ENCODE peak calls at places on chromosomes 6 and 20, in six cellular contexts. G, Y, O, J, P and Q are unnamed samples.

GRCh38 chr6:110814488-110815259 is 595 bp downstream of the CDK19 start:
- DNase-seq in O (no peak), G (peak), P (peak), Y (peak), J (peak), Q (peak)

GRCh38 chr6:14476793-14477531 is 359.4 kb downstream of the CD83 start:
- DNase-seq in G (peak), P (peak), Y (peak), O (no peak), J (peak), Q (no peak)

GRCh38 chr6:39770476-39770875 is 21.7 kb upstream of the DAAM2 start:
- DNase-seq in G (no peak), P (no peak), O (no peak), J (no peak), Y (no peak), Q (no peak)

GRCh38 chr6:12345694-12346058 is 55.5 kb downstream of the EDN1 start:
- DNase-seq in G (no peak), O (no peak), J (no peak), Y (no peak), P (no peak), Q (no peak)

GRCh38 chr6:170205126-170205525 is 85.8 kb downstream of the DLL1 start:
- DNase-seq in Y (no peak), J (no peak), G (no peak), O (no peak), P (no peak), Q (no peak)

GRCh38 chr6:161274488-161274858 is 612 bp upstream of the AGPAT4 start:
- DNase-seq in O (no peak), G (no peak), P (no peak), J (no peak), Y (no peak), Q (no peak)

GRCh38 chr6:168060521-168060931 is 18.5 kb downstream of the FRMD1 start:
- DNase-seq in O (no peak), Y (peak), P (peak), G (peak), J (peak), Q (no peak)

GRCh38 chr6:149934249-149935156 is 7.3 kb upstream of the ULBP2 start:
- DNase-seq in O (no peak), G (peak), Y (peak), P (peak), J (peak), Q (peak)

GRCh38 chr20:41050361-41051019 is 21.9 kb downstream of the TOP1 start:
- DNase-seq in J (no peak), O (no peak), Y (no peak), G (peak), P (peak), Q (no peak)

GRCh38 chr6:149473080-149474052 is 11.4 kb downstream of the ZC3H12D start:
- DNase-seq in O (no peak), Y (peak), P (no peak), J (no peak), G (peak), Q (no peak)

GRCh38 chr6:106451419-106451818 is 90.9 kb downstream of the CRYBG1 start:
- DNase-seq in J (no peak), Y (no peak), G (no peak), O (no peak), P (no peak), Q (no peak)

GRCh38 chr20:57791178-57791945 is 81.5 kb upstream of the PMEPA1 start:
- DNase-seq in O (no peak), J (no peak), Y (no peak), G (no peak), P (no peak), Q (no peak)

GRCh38 chr20:14334306-14334930 is 3.0 kb downstream of the FLRT3 start:
- DNase-seq in J (peak), O (no peak), G (peak), Y (peak), P (peak), Q (peak)

GRCh38 chr20:14333734-14334133 is 3.7 kb downstream of the FLRT3 start:
- DNase-seq in G (no peak), Y (no peak), O (no peak), J (no peak), P (no peak), Q (no peak)

GRCh38 chr20:14336667-14337066 is 745 bp downstream of the FLRT3 start:
- DNase-seq in G (peak), Y (peak), P (peak), J (no peak), O (no peak), Q (no peak)

GRCh38 chr20:14335122-14335521 is 2.3 kb downstream of the FLRT3 start:
- DNase-seq in G (no peak), J (no peak), O (no peak), Y (no peak), P (no peak), Q (no peak)

DNA sequence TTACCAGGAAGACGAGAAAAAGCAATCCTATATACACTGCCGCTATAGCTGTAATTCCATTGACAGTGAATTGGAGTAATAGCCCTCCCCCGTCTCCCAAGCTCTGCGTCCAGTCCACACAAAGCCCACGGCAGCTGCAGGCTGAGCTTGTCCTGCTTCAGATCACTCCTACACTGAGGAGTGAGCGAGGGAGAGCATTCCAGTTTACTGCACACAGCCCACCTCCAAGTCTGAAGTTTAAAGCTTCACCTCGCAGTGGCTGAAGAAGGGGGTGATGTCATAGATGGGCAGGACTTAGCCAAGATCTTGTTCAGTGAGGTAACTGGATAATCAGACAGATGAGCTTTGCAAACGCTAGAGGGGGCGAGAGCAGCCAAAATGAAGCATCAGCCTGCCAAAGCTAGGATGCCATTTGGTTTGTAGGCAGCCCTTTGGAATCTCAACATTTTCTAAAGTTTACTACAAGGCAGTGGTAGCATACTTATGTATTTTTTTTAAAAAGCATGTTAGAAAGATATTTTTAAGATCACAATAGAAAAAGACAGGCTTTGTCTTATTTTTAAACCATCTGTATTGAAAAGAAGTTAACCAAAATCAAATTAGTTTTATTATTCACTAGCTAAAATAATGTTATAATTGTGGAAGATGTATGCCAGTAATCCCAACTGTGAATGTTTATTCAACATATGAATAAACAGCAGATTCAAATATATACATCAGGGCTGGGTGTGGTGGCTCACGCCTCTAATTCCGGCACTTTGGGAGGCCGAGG is at the start of gene FLRT3:
- DNase-seq in Y (peak), J (peak), O (no peak), G (peak), P (peak), Q (peak)
- H3K27ac ChIP-seq in Y (peak), J (peak), O (no peak), G (peak), P (peak), Q (peak)

DNA sequence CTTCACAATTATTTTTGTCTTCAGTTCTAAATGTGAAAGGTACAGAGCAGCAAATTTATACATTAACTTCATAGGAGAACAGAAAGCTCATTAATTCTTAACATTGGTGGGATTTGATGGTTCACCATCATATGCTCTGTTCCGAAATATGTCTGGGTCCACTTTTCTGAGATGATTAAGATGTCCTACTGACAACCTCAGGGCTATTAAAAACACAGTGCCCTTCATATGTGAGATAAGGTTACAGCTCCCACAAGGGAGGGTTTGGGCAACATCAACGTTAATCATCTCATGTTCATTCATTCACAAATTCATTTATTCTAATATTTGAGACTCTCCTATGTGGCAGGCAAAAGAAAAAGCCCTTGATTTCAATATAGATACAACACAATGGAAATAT is 91.2 kb downstream of the ELOVL5 start:
- DNase-seq in G (no peak), J (no peak), P (no peak), O (no peak), Y (no peak), Q (no peak)
- H3K27ac ChIP-seq in G (peak), J (no peak), P (no peak), O (no peak), Y (no peak), Q (no peak)

GRCh38 chr6:107657373-107657754 is 166.7 kb downstream of the SCML4 start:
- DNase-seq in Y (no peak), J (no peak), P (no peak), G (no peak), O (no peak), Q (no peak)
- H3K27ac ChIP-seq in Y (no peak), J (no peak), P (peak), G (no peak), O (no peak), Q (no peak)

GRCh38 chr20:7937328-7937727 is 2.9 kb downstream of the HAO1 start:
- DNase-seq in J (no peak), O (no peak), G (no peak), Y (no peak), P (no peak), Q (no peak)

GRCh38 chr20:7940341-7940740 is at the start of gene HAO1:
- DNase-seq in G (no peak), Y (no peak), J (no peak), P (no peak), O (no peak), Q (no peak)

GRCh38 chr20:7936735-7937078 is 3.6 kb downstream of the HAO1 start:
- DNase-seq in Y (no peak), G (no peak), P (no peak), J (no peak), O (no peak), Q (no peak)

GRCh38 chr20:7939663-7940062 is 595 bp downstream of the HAO1 start:
- DNase-seq in P (no peak), Y (no peak), J (no peak), G (no peak), O (no peak), Q (no peak)

DNA sequence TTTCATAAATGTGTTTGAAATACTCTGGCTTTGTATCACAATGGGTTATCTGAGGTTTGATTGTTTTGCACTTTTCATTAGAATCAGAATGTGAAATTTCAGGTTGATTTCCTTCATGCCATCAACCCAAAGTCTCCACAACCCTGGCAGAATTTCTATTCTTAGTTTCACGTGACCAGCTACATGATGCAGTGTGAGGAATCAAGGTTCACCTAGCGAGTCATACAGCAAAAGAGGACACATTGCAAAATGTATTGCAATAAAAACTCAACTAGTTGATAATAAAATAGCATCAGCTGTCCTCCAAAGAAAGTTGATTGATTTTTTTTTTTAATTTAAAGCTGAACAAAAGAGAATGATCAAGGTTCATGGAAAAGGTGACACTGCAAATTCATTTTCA is 2.2 kb downstream of the HAO1 start:
- DNase-seq in O (no peak), G (no peak), Y (no peak), J (no peak), P (no peak), Q (no peak)
- H3K27ac ChIP-seq in O (no peak), G (no peak), Y (no peak), J (no peak), P (no peak), Q (no peak)